ENCODE peak calls at places on chromosomes 3 and 15, in ten cellular contexts. Y, A, F, N, O, J, P, E, R and V are unnamed samples.

GRCh38 chr3:31436830-31437229 is 95.9 kb upstream of the STT3B start:
- DNase-seq in Y (no peak), A (no peak), F (no peak), N (no peak), O (no peak), J (no peak), P (no peak), E (no peak), R (no peak), V (no peak)

GRCh38 chr15:74203914-74204431 is 1.4 kb upstream of the STRA6 start:
- DNase-seq in Y (no peak), A (no peak), F (peak; percentile 64), N (peak; percentile 80), O (no peak), J (no peak), P (peak; percentile 87), E (peak; percentile 92), R (no peak), V (no peak)

GRCh38 chr15:33022629-33023028 is 171.9 kb downstream of the FMN1 start:
- DNase-seq in Y (no peak), A (no peak), F (no peak), N (peak; percentile 70), O (no peak), J (no peak), P (peak; percentile 54), E (no peak), R (no peak), V (no peak)

GRCh38 chr3:129424185-129424841 is 4.1 kb downstream of the EFCAB12 start:
- DNase-seq in Y (peak; percentile 59), A (peak; percentile 17), F (no peak), N (peak; percentile 24), O (no peak), J (no peak), P (peak; percentile 53), E (no peak), R (no peak), V (no peak)

GRCh38 chr15:48318131-48318530 is 13.1 kb upstream of the DUT start:
- DNase-seq in Y (no peak), A (no peak), F (no peak), N (no peak), O (no peak), J (peak; percentile 61), P (no peak), E (no peak), R (no peak), V (no peak)

GRCh38 chr3:43923101-43923979 is 232.6 kb downstream of the ABHD5 start:
- DNase-seq in Y (no peak), A (no peak), F (no peak), N (no peak), O (no peak), J (no peak), P (no peak), E (no peak), R (no peak), V (no peak)

GRCh38 chr3:141465221-141465620 is 21.6 kb upstream of the RASA2 start:
- DNase-seq in Y (no peak), A (no peak), F (no peak), N (peak; percentile 51), O (no peak), J (no peak), P (peak; percentile 48), E (no peak), R (no peak), V (no peak)

GRCh38 chr15:43514241-43515057 is 3.0 kb upstream of the MAP1A start:
- DNase-seq in Y (peak; percentile 51), A (no peak), F (peak; percentile 44), N (peak; percentile 49), O (no peak), J (no peak), P (peak; percentile 49), E (no peak), R (no peak), V (no peak)

GRCh38 chr3:71926242-71926560 is 141.3 kb upstream of the PROK2 start:
- DNase-seq in Y (peak; percentile 44), A (no peak), F (peak; percentile 77), N (peak; percentile 2), O (no peak), J (no peak), P (peak; percentile 17), E (no peak), R (no peak), V (no peak)

GRCh38 chr15:90716317-90716975 is 700 bp upstream of the BLM start:
- DNase-seq in Y (no peak), A (no peak), F (no peak), N (peak; percentile 5), O (no peak), J (no peak), P (peak; percentile 23), E (no peak), R (no peak), V (no peak)

GRCh38 chr15:56919708-56920637 is 1.5 kb downstream of the TCF12 start:
- DNase-seq in Y (peak; percentile 25), A (peak; percentile 57), F (no peak), N (peak; percentile 35), O (no peak), J (no peak), P (peak; percentile 36), E (no peak), R (peak; percentile 31), V (peak; percentile 50)

GRCh38 chr3:131912255-131912654 is 122.6 kb downstream of the CPNE4 start:
- DNase-seq in Y (no peak), A (no peak), F (no peak), N (no peak), O (no peak), J (no peak), P (no peak), E (no peak), R (no peak), V (no peak)

GRCh38 chr3:42988097-42988496 is 9.0 kb downstream of the GASK1A start:
- DNase-seq in Y (no peak), A (no peak), F (no peak), N (no peak), O (no peak), J (no peak), P (no peak), E (no peak), R (no peak), V (no peak)

GRCh38 chr3:122758877-122759670 is 34.6 kb downstream of the HSPBAP1 start:
- DNase-seq in Y (no peak), A (no peak), F (no peak), N (no peak), O (no peak), J (no peak), P (peak; percentile 21), E (no peak), R (no peak), V (no peak)

GRCh38 chr3:146589899-146590508 is 15.1 kb downstream of the PLSCR5 start:
- DNase-seq in Y (peak; percentile 9), A (no peak), F (peak; percentile 63), N (peak; percentile 52), O (no peak), J (no peak), P (peak; percentile 70), E (no peak), R (no peak), V (no peak)

GRCh38 chr15:79091204-79091867 is 756 bp upstream of the RASGRF1 start:
- DNase-seq in Y (peak; percentile 58), A (peak; percentile 43), F (peak; percentile 22), N (peak; percentile 6), O (no peak), J (peak; percentile 29), P (peak; percentile 8), E (peak; percentile 53), R (no peak), V (no peak)

GRCh38 chr3:46866720-46867549 is 3.7 kb upstream of the MYL3 start:
- DNase-seq in Y (peak; percentile 88), A (peak; percentile 90), F (peak; percentile 83), N (peak; percentile 21), O (peak; percentile 52), J (no peak), P (peak; percentile 61), E (peak; percentile 98), R (peak; percentile 93), V (peak; percentile 85)

GRCh38 chr15:71508081-71508682 is 302.2 kb upstream of the NR2E3 start:
- DNase-seq in Y (peak; percentile 60), A (no peak), F (no peak), N (no peak), O (no peak), J (no peak), P (no peak), E (no peak), R (no peak), V (no peak)

GRCh38 chr3:51559961-51560360 is 21.4 kb downstream of the RAD54L2 start:
- DNase-seq in Y (no peak), A (no peak), F (no peak), N (no peak), O (no peak), J (no peak), P (no peak), E (no peak), R (no peak), V (no peak)

GRCh38 chr3:31934866-31935265 is 46.2 kb downstream of the OSBPL10 start:
- DNase-seq in Y (no peak), A (no peak), F (no peak), N (no peak), O (no peak), J (no peak), P (peak; percentile 22), E (no peak), R (no peak), V (no peak)

GRCh38 chr3:10366681-10367101 is 45.8 kb upstream of the SEC13 start:
- DNase-seq in Y (no peak), A (peak; percentile 69), F (peak; percentile 38), N (peak; percentile 100), O (no peak), J (no peak), P (peak; percentile 95), E (no peak), R (peak; percentile 60), V (no peak)

GRCh38 chr3:39135170-39135805 is 18.1 kb downstream of the CSRNP1 start:
- DNase-seq in Y (no peak), A (no peak), F (no peak), N (no peak), O (no peak), J (no peak), P (no peak), E (no peak), R (no peak), V (no peak)

GRCh38 chr15:51082246-51082645 is 12.5 kb downstream of the TNFAIP8L3 start:
- DNase-seq in Y (no peak), A (no peak), F (no peak), N (no peak), O (no peak), J (no peak), P (no peak), E (no peak), R (no peak), V (no peak)

GRCh38 chr3:16606398-16606797 is 1.2 kb upstream of the DAZL start:
- DNase-seq in Y (no peak), A (no peak), F (no peak), N (no peak), O (no peak), J (no peak), P (no peak), E (no peak), R (no peak), V (no peak)

GRCh38 chr15:50363612-50364011 is 8.6 kb upstream of the GABPB1 start:
- DNase-seq in Y (no peak), A (no peak), F (no peak), N (no peak), O (no peak), J (no peak), P (no peak), E (no peak), R (no peak), V (no peak)

GRCh38 chr3:68648494-68648893 is 283.9 kb downstream of the TAFA4 start:
- DNase-seq in Y (no peak), A (no peak), F (no peak), N (no peak), O (no peak), J (no peak), P (no peak), E (no peak), R (no peak), V (no peak)

GRCh38 chr3:72317491-72317890 is 530.8 kb downstream of the SHQ1 start:
- DNase-seq in Y (no peak), A (no peak), F (no peak), N (peak; percentile 24), O (no peak), J (no peak), P (no peak), E (no peak), R (no peak), V (peak; percentile 69)

GRCh38 chr3:169071003-169071402 is 592.5 kb downstream of the MECOM start:
- DNase-seq in Y (no peak), A (no peak), F (no peak), N (peak; percentile 36), O (no peak), J (no peak), P (no peak), E (no peak), R (no peak), V (no peak)